ENCODE peak calls at places on chromosomes 12 and 14, in five cellular contexts. H, F, E, P and J are unnamed samples.

GRCh38 chr12:51910691-51911090 is 3.4 kb downstream of the ACVRL1 start:
- DNase-seq in F (peak), E (no peak), H (no peak), P (no peak), J (no peak)

GRCh38 chr14:70641548-70642312 is at the start of gene TTC9:
- DNase-seq in H (no peak), F (no peak), E (peak), P (no peak), J (peak)

GRCh38 chr14:35992816-35993511 is 166.8 kb downstream of the BRMS1L start:
- DNase-seq in F (no peak), H (no peak), E (no peak), P (no peak), J (no peak)

GRCh38 chr14:95388699-95389098 is 69.0 kb upstream of the CLMN start:
- DNase-seq in E (no peak), F (no peak), H (no peak), P (no peak), J (no peak)

GRCh38 chr12:101780599-101780998 is 41.3 kb upstream of the SYCP3 start:
- DNase-seq in E (no peak), P (no peak), H (no peak), F (no peak), J (no peak)

GRCh38 chr12:32692358-32692757 is 13.3 kb downstream of the DNM1L start:
- DNase-seq in F (no peak), P (no peak), H (no peak), E (no peak), J (no peak)

GRCh38 chr12:91180577-91180976 is 2.0 kb downstream of the DCN start:
- DNase-seq in F (peak), H (no peak), E (no peak), P (no peak), J (no peak)

GRCh38 chr12:41476499-41476898 is 288.4 kb downstream of the PDZRN4 start:
- DNase-seq in E (no peak), H (no peak), F (no peak), P (no peak), J (no peak)

GRCh38 chr14:64628940-64629403 is 75.3 kb upstream of the PLEKHG3 start:
- DNase-seq in E (peak), H (no peak), F (no peak), P (peak), J (no peak)

GRCh38 chr14:89911018-89911919 is 43.3 kb downstream of the EFCAB11 start:
- DNase-seq in F (peak), E (peak), P (no peak), H (peak), J (peak)

GRCh38 chr12:119682635-119683340 is 14.9 kb downstream of the PRKAB1 start:
- DNase-seq in H (no peak), F (no peak), E (no peak), P (no peak), J (no peak)

GRCh38 chr14:30389901-30390394 is 169.0 kb upstream of the G2E3 start:
- DNase-seq in E (no peak), F (no peak), H (no peak), P (no peak), J (peak)

GRCh38 chr12:98042668-98043067 is 472.7 kb upstream of the TMPO start:
- DNase-seq in F (no peak), E (no peak), H (no peak), P (no peak), J (no peak)

GRCh38 chr14:81980601-81981310 is 447.1 kb upstream of the SEL1L start:
- DNase-seq in P (no peak), H (no peak), F (no peak), E (no peak), J (no peak)

GRCh38 chr12:2051700-2052625 is 824 bp upstream of the CACNA1C start:
- DNase-seq in F (no peak), H (no peak), E (no peak), P (no peak), J (peak)

GRCh38 chr14:71209888-71210287 is 302.6 kb downstream of the PCNX1 start:
- DNase-seq in P (no peak), E (no peak), H (no peak), F (no peak), J (no peak)

GRCh38 chr14:62117010-62117717 is 354.9 kb downstream of the SNAPC1 start:
- DNase-seq in E (peak), F (peak), P (no peak), H (peak), J (peak)
- TF ChIP-seq POLR2AphosphoS5 in E (no peak), F (no peak), P (no peak), H (no peak), J (no peak)

GRCh38 chr12:123715151-123715676 is 3.1 kb downstream of the ATP6V0A2 start:
- DNase-seq in P (no peak), H (no peak), F (no peak), E (no peak), J (no peak)

GRCh38 chr12:123714302-123714627 is 2.1 kb downstream of the ATP6V0A2 start:
- DNase-seq in F (no peak), P (no peak), H (no peak), E (no peak), J (no peak)

GRCh38 chr12:123707466-123707865 is 4.7 kb upstream of the ATP6V0A2 start:
- DNase-seq in H (no peak), F (no peak), P (no peak), E (no peak), J (no peak)

GRCh38 chr12:123713398-123714301 is 1.5 kb downstream of the ATP6V0A2 start:
- DNase-seq in E (peak), P (no peak), F (peak), H (no peak), J (no peak)

DNA sequence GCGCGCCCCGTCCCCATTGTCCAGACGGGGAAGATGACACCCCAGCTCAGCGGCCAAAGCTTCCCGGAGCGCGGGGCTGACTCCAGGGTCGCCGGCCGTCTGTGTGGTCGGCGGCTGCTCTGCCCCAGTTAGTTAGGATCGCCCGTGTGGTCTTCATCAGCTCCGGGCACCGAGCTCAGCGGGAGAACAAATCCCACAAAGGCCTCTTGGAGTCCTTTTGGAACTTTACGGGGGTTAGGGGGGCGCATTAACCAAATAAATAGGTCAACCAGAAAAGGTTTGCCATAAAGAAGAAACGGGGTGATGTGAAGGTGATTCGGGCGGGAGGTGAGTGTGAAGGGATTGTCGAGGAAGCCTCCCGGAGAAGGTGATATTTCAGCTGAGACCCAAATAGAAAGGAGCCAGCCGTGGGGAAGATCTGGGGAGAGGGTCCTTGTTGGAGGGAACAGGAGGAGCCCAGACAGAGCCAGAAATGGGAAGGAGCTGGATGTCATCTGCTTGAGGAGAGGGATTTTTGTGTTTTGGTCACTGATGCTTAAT is 697 bp downstream of the ATP6V0A2 start:
- DNase-seq in P (no peak), E (no peak), F (no peak), H (no peak), J (no peak)
- TF ChIP-seq CTCF in P (no peak), E (no peak), F (no peak), H (no peak), J (no peak)

DNA sequence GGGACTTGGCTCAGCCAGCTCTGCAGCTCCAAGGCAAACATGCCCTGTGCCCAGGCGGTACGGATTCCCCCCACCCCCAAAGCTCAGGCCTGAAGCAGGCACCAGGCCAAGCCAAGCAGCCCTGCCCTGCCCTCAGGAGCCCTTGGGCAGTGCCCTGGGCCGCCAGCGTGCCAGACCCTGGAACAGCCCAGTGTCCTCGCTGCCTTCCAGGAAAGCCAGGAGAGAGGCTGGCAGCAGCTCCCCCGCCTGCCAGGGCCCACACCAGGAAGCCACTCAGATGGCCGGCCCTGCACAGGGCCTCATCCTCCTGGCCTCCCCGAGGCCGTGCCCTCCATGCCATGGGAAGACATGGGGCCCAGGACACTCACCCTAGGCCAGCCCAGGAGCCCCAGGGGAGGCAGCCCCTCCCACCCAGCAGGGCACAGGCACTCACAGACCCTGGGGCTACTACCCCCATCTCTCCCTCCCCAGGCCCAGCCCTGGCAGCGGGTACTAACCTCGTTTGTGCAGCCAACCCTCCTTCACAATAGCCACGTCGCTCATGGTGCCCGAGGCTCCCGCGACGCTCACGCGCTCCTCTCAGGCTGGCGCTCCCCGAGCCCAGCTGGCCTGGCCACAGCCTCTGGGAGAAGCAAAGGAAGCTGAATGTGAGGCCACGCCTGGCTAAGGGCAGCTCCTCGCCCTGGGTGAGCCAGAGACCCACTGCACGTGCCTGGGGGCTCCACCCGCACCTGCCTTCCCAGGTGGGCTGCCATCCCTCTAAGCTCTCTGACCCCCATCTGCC is 3.3 kb downstream of the AKT1 start:
- DNase-seq in P (no peak), H (no peak), F (peak), E (no peak), J (no peak)
- TF ChIP-seq POLR2AphosphoS5 in P (no peak), H (no peak), F (no peak), E (no peak), J (no peak)

DNA sequence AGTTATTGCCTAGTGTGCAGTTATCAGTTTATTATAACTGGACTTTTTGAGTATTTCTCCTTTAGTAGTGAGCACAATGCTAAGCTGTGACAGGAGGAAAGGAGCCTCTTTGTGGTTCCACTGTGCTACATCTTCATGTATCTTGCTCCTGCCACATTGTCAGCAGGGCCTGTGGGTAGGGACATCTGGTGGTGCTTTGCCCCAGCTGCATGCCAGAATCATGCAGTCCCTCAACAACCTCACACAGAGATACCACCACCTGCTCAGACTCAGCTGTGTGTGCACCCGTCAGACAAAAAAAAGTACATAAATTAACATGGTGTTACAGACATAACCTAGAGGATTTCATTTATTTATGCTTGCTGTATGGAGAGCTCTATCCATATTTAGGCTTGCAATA is 51.1 kb downstream of the MIS18BP1 start:
- DNase-seq in P (no peak), F (peak), E (no peak), H (no peak), J (peak)
- TF ChIP-seq CTCF in P (peak), F (peak), E (no peak), H (peak), J (peak)

DNA sequence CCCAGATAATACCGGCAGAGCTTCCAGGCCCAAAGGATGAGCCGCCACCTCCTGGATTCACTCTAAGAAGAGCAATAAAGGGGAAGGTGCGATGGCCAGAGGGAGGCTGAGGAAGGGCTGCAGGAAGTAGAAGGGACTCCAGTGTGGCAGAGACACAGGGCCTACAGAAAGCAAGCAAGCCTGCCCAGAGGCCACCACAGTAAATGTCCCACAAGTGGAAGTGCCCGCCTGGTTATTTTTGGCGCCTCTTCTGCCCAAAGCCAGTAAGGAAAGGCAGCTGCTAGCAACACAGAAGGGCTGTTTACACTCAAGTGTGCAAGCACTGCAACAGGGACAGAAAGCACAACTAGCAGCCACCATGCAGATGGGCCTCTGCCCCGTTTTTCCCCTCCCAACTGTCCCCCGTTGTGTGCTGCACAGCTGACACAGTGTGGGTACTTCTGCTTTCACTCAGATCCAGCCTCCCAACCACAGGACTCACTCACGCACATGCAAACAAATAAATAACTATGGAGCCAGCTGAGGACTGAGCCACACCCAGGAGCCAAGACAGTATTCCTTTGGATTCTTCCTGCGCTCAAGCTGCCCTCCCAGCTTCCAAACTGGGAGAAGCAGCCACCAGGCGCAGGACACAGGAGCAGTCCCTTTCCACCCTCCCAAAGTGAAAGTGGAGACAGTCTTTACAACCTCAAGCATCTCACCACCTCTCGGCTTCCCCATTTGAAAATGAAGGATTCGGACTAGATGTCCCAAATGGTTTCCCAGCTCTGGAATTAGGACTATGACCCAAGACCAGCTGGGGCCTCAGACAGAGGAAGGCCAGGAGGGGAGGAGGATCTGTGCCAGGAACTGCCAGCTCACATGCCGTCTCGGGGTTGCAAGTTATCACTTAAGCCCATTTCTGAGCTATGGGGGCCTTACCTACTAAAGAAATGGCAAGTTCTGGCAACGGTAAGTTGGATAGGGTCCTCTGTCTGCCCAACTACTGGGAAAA is 40.0 kb upstream of the PNMA1 start:
- DNase-seq in H (no peak), P (no peak), E (peak), F (peak), J (no peak)
- TF ChIP-seq POLR2AphosphoS5 in H (no peak), P (no peak), E (peak), F (no peak), J (no peak)

DNA sequence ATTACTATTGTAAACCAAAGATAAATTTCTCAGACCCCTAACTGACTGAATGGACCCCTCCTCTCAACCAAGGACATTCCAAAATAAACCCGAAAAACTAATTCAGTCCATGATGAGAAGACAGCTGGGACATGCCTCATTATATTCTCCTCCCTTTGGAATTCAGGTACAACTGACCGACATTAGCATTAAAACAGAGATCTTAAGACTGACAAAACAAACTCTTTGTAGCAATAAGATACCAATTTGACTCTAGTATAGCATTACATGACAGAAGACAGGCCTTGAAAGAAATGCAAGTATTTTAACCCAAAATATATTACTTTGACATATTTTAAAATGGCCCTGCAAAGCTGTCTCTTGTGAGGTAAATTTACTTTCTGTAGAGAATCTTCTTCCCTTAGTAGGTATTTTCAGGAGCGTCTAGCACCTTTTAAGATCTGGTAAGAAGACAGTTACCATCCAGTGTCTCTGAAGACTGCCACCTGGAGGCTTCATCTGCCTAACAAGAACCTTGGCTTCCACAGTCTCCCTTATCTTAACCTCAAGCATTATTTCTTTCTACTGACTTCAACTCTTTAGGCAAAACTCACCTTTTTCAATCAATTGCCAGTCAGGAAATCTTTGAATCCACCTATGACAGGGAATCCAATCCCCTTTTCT is 957.5 kb downstream of the SLC6A15 start:
- DNase-seq in H (no peak), F (no peak), P (no peak), E (no peak), J (peak)
- TF ChIP-seq CTCF in H (no peak), F (no peak), P (no peak), E (no peak), J (peak)